ENCODE peak calls at places on chromosomes 12 and 14, in seven cellular contexts. Q is HCT116, D is heart left ventricle, L is H1, W is spleen, F is stomach, C is body of pancreas. R is an unnamed sample.

GRCh38 chr14:105107781-105108515 is 42.7 kb upstream of the GPR132 start:
- DNase-seq in Q (no peak), D (peak; percentile 5), L (no peak), W (no peak), F (no peak), C (no peak), R (no peak)

GRCh38 chr14:64035143-64035542 is 182.3 kb downstream of the SYNE2 start:
- DNase-seq in Q (no peak), D (no peak), L (no peak), W (no peak), F (no peak), C (no peak), R (no peak)

GRCh38 chr14:105765893-105766614 is 239.7 kb downstream of the TMEM121 start:
- DNase-seq in Q (no peak), D (no peak), L (no peak), W (peak; percentile 64), F (no peak), C (no peak), R (no peak)

GRCh38 chr12:45688188-45688587 is 41.3 kb upstream of the ARID2 start:
- DNase-seq in Q (no peak), D (no peak), L (no peak), W (no peak), F (no peak), C (no peak), R (no peak)

GRCh38 chr12:70779250-70779649 is 141.3 kb downstream of the PTPRR start:
- DNase-seq in Q (no peak), D (no peak), L (no peak), W (no peak), F (no peak), C (no peak), R (no peak)

GRCh38 chr14:105325716-105326567 is 11.4 kb downstream of the PACS2 start:
- DNase-seq in Q (no peak), D (no peak), L (no peak), W (no peak), F (no peak), C (no peak), R (peak; percentile 27)

GRCh38 chr14:82710257-82710841 is 1176.7 kb upstream of the SEL1L start:
- DNase-seq in Q (peak; percentile 3), D (no peak), L (peak; percentile 27), W (no peak), F (peak; percentile 63), C (peak; percentile 68), R (peak; percentile 71)

GRCh38 chr12:56530390-56531055 is 8.9 kb downstream of the RBMS2 start:
- DNase-seq in Q (no peak), D (no peak), L (no peak), W (no peak), F (no peak), C (no peak), R (no peak)

GRCh38 chr12:28191018-28191595 is 851 bp downstream of the CCDC91 start:
- DNase-seq in Q (no peak), D (peak; percentile 31), L (no peak), W (no peak), F (no peak), C (no peak), R (peak; percentile 81)

GRCh38 chr12:4027412-4027811 is 154.2 kb upstream of the PARP11 start:
- DNase-seq in Q (no peak), D (no peak), L (no peak), W (peak; percentile 79), F (no peak), C (no peak), R (peak; percentile 6)

GRCh38 chr14:103514596-103515421 is 7.8 kb downstream of the CKB start:
- DNase-seq in Q (no peak), D (no peak), L (no peak), W (peak; percentile 51), F (no peak), C (peak; percentile 11), R (no peak)

GRCh38 chr14:92794547-92794941 is 439 bp downstream of the GOLGA5 start:
- DNase-seq in Q (no peak), D (no peak), L (no peak), W (no peak), F (no peak), C (peak; percentile 19), R (peak; percentile 58)

GRCh38 chr12:124454735-124455134 is 112.7 kb downstream of the NCOR2 start:
- DNase-seq in Q (no peak), D (no peak), L (no peak), W (no peak), F (no peak), C (no peak), R (no peak)

GRCh38 chr14:101372894-101373640 is 188.2 kb upstream of the DIO3 start:
- DNase-seq in Q (no peak), D (no peak), L (no peak), W (no peak), F (no peak), C (no peak), R (no peak)

GRCh38 chr12:103915306-103915705 is 14.9 kb upstream of the HSP90B1 start:
- DNase-seq in Q (no peak), D (no peak), L (no peak), W (no peak), F (no peak), C (no peak), R (no peak)

GRCh38 chr12:25131270-25131669 is 63.7 kb downstream of the DNAI7 start:
- DNase-seq in Q (no peak), D (no peak), L (no peak), W (no peak), F (no peak), C (no peak), R (no peak)

GRCh38 chr12:127803545-127803944 is 463.4 kb upstream of the TMEM132C start:
- DNase-seq in Q (no peak), D (no peak), L (no peak), W (no peak), F (no peak), C (no peak), R (no peak)

GRCh38 chr14:58922211-58922940 is 266.1 kb upstream of the DAAM1 start:
- DNase-seq in Q (no peak), D (no peak), L (no peak), W (no peak), F (no peak), C (no peak), R (no peak)

GRCh38 chr12:43805149-43805856 is 814 bp downstream of the TWF1 start:
- DNase-seq in Q (no peak), D (no peak), L (no peak), W (no peak), F (no peak), C (no peak), R (peak; percentile 42)

GRCh38 chr12:43806737-43807072 is 588 bp upstream of the TWF1 start:
- DNase-seq in Q (no peak), D (no peak), L (no peak), W (no peak), F (no peak), C (no peak), R (peak; percentile 31)

GRCh38 chr12:43807361-43807760 is 1.2 kb upstream of the TWF1 start:
- DNase-seq in Q (no peak), D (no peak), L (no peak), W (no peak), F (no peak), C (no peak), R (no peak)

GRCh38 chr12:43812042-43812441 is 5.9 kb upstream of the TWF1 start:
- DNase-seq in Q (no peak), D (no peak), L (no peak), W (no peak), F (no peak), C (no peak), R (no peak)

DNA sequence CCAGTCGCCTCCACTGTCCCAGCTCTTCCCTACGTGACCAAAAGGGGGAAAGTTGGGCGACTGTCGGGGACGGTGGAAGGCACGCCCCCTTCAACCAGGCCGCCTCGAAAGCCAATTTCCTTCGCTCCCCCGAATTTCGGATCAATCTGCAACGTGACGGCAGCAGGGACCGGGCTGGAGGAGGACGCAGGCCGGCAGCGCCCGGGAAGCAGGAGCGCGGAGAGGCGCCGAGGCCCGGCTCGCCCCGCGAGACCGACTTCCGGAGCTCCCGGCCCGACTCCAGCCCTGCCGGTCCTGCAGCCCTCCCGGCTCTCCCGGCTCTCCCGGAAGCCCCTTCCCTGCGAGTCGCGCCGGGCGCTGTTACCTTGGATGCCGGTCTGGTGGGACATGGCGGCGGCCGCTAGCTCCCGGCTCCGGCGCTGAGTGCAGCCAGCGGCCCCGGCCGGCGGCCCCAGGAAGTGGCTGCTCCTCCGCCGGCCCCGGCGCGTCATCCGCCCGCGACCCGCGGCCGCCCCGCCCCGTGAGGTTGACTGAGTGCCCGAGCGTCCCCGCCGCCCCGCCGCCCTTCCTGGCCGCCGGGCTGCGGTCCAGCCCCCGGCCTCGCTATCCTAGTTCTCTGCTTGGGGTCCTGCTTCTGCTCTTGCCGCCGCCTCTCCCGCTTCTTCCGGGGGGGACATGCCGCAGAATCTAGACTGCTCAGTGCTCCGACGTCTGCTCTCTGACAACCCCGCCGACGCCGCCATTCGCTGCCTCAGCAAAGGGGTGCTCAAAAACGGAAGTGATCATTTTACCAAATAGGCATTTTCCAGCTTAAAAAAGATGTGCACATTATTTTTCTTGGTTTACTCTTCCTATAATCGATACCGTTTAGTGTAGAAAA is at the start of gene TWF1:
- DNase-seq in Q (peak; percentile 27), D (peak; percentile 92), L (peak; percentile 34), W (peak; percentile 98), F (peak; percentile 89), C (peak; percentile 85), R (peak; percentile 92)
- TF ChIP-seq POLR2A in Q (peak; percentile 60), D (no peak), L (peak; percentile 91), W (no peak), F (no peak), C (peak; percentile 84), R (peak; percentile 89)

GRCh38 chr12:108616941-108617858 is 16.5 kb downstream of the SELPLG start:
- DNase-seq in Q (no peak), D (no peak), L (no peak), W (no peak), F (no peak), C (no peak), R (peak; percentile 89)
- TF ChIP-seq POLR2A in Q (no peak), D (no peak), L (no peak), W (no peak), F (no peak), C (no peak), R (no peak)

DNA sequence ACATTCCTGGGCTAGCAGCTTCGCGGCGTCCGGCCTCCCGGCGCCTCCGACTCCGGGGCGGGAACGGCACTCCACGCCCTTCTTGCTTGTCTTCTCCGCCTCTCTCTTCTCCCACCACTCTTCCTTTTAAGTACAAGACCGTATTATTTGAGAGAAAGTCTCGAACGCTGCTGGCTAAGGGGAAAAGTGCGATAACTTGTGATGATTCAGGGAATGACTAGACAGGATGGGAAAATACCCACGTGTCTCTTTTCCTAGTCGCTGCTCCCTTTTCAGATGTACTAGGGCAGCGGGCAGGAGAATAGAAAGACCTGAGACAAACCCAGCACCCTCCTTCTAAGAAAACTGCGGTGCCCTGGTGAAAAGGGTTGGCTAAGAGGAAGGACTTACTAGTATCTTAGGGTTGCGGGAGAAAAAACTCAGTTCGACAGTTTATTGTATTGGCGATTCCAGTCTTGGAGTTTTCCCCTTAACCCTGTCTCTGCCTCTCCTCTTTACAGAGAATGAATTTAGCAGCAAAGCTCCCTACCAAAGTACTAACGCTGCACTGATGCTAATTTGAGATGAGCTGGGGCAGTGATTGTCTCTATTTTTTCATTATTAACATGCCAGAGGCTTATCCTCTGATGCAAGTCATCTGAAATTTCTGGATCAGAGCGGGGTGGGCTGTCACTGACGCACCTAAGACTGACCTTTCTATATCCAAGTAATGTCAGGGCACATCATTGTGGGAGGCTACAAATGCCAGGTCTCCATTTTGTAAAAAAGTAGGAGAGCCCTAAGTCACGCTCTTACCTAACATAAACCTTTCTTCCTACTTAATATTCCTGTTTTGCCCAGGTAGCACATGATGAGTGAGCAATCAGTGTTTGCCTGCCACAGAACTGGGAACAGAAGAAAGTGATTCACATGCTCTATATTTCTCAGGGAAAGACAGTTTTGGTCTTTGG is 810 bp upstream of the PAWR start:
- DNase-seq in Q (no peak), D (no peak), L (no peak), W (no peak), F (no peak), C (peak; percentile 14), R (no peak)
- TF ChIP-seq POLR2A in Q (no peak), D (no peak), L (peak; percentile 5), W (no peak), F (no peak), C (no peak), R (no peak)

GRCh38 chr12:95633671-95634465 is 82.6 kb upstream of the USP44 start:
- DNase-seq in Q (no peak), D (no peak), L (no peak), W (no peak), F (no peak), C (no peak), R (no peak)
- TF ChIP-seq POLR2A in Q (no peak), D (no peak), L (no peak), W (no peak), F (no peak), C (no peak), R (no peak)